ENCODE peak calls at places on chromosomes 1 and 21, in ten cellular contexts. V, L, R, O, X, F, K, I, Z and N are unnamed samples.

GRCh38 chr1:108141604-108142003 is 58.5 kb downstream of the SLC25A24 start:
- DNase-seq in V (no peak), L (no peak), R (no peak), O (no peak), X (no peak), F (no peak), K (no peak), I (no peak), Z (no peak), N (no peak)

GRCh38 chr1:5164155-5164554 is 509.7 kb downstream of the AJAP1 start:
- DNase-seq in V (no peak), L (peak), R (no peak), O (no peak), X (no peak), F (no peak), K (no peak), I (no peak), Z (no peak), N (no peak)

GRCh38 chr1:109773203-109773899 is 9.6 kb upstream of the EPS8L3 start:
- DNase-seq in V (peak), L (peak), R (peak), O (peak), X (peak), F (peak), K (peak), I (peak), Z (peak), N (no peak)

GRCh38 chr1:39788426-39788757 is 273 bp downstream of the BMP8B start:
- DNase-seq in V (no peak), L (no peak), R (no peak), O (no peak), X (no peak), F (no peak), K (no peak), I (no peak), Z (no peak), N (no peak)

GRCh38 chr1:233625510-233625981 is 11.6 kb downstream of the KCNK1 start:
- DNase-seq in V (no peak), L (no peak), R (no peak), O (no peak), X (no peak), F (no peak), K (no peak), I (no peak), Z (no peak), N (no peak)

GRCh38 chr1:8419861-8420260 is 101.9 kb downstream of the SLC45A1 start:
- DNase-seq in V (peak), L (no peak), R (no peak), O (no peak), X (no peak), F (no peak), K (no peak), I (no peak), Z (no peak), N (no peak)

GRCh38 chr21:22691643-22692042 is 1693.4 kb downstream of the NCAM2 start:
- DNase-seq in V (no peak), L (no peak), R (no peak), O (no peak), X (no peak), F (no peak), K (no peak), I (no peak), Z (no peak), N (no peak)

GRCh38 chr1:65687435-65688214 is 105.1 kb upstream of the PDE4B start:
- DNase-seq in V (peak), L (peak), R (peak), O (peak), X (peak), F (peak), K (peak), I (peak), Z (peak), N (peak)

GRCh38 chr21:18524097-18524496 is 120.5 kb upstream of the TMPRSS15 start:
- DNase-seq in V (no peak), L (no peak), R (no peak), O (no peak), X (no peak), F (no peak), K (no peak), I (no peak), Z (no peak), N (no peak)

GRCh38 chr1:86616871-86617270 is 70.0 kb downstream of the CLCA4 start:
- DNase-seq in V (no peak), L (no peak), R (no peak), O (no peak), X (peak), F (no peak), K (no peak), I (no peak), Z (peak), N (no peak)

GRCh38 chr1:86394416-86394815 is 1.7 kb downstream of the ODF2L start:
- DNase-seq in V (no peak), L (no peak), R (no peak), O (no peak), X (no peak), F (no peak), K (no peak), I (no peak), Z (no peak), N (no peak)

GRCh38 chr1:233707153-233707905 is 93.4 kb downstream of the KCNK1 start:
- DNase-seq in V (no peak), L (no peak), R (peak), O (no peak), X (no peak), F (no peak), K (peak), I (no peak), Z (no peak), N (no peak)

GRCh38 chr1:59171788-59172187 is 125.1 kb upstream of the FGGY start:
- DNase-seq in V (no peak), L (no peak), R (no peak), O (no peak), X (no peak), F (no peak), K (no peak), I (no peak), Z (no peak), N (no peak)

GRCh38 chr1:166956057-166956850 is 19.1 kb downstream of the ILDR2 start:
- DNase-seq in V (no peak), L (no peak), R (no peak), O (no peak), X (no peak), F (no peak), K (no peak), I (no peak), Z (no peak), N (no peak)

GRCh38 chr1:78607334-78607927 is 12.8 kb upstream of the IFI44L start:
- DNase-seq in V (no peak), L (no peak), R (peak), O (no peak), X (no peak), F (no peak), K (peak), I (no peak), Z (no peak), N (no peak)

GRCh38 chr1:183148599-183148998 is 37.5 kb upstream of the LAMC2 start:
- DNase-seq in V (no peak), L (no peak), R (no peak), O (no peak), X (no peak), F (no peak), K (no peak), I (no peak), Z (no peak), N (no peak)

GRCh38 chr1:98368995-98369394 is 292.5 kb upstream of the SNX7 start:
- DNase-seq in V (no peak), L (no peak), R (no peak), O (no peak), X (no peak), F (no peak), K (no peak), I (no peak), Z (no peak), N (no peak)

GRCh38 chr1:173190101-173190895 is 16.8 kb downstream of the TNFSF4 start:
- DNase-seq in V (no peak), L (no peak), R (peak), O (no peak), X (no peak), F (no peak), K (no peak), I (no peak), Z (no peak), N (no peak)

GRCh38 chr1:41764608-41765007 is 154.1 kb downstream of the HIVEP3 start:
- DNase-seq in V (no peak), L (no peak), R (peak), O (no peak), X (no peak), F (no peak), K (no peak), I (no peak), Z (peak), N (no peak)

GRCh38 chr1:67834246-67834877 is 1.1 kb upstream of the GNG12 start:
- DNase-seq in V (no peak), L (no peak), R (no peak), O (no peak), X (no peak), F (no peak), K (no peak), I (no peak), Z (no peak), N (no peak)

GRCh38 chr1:98053471-98054366 is 132.9 kb upstream of the DPYD start:
- DNase-seq in V (peak), L (no peak), R (peak), O (peak), X (peak), F (no peak), K (peak), I (peak), Z (peak), N (peak)

GRCh38 chr1:176119549-176119948 is 87.5 kb downstream of the COP1 start:
- DNase-seq in V (no peak), L (no peak), R (peak), O (no peak), X (no peak), F (no peak), K (peak), I (no peak), Z (no peak), N (no peak)

GRCh38 chr1:207362962-207363858 is 41.7 kb downstream of the CD55 start:
- DNase-seq in V (no peak), L (no peak), R (no peak), O (no peak), X (no peak), F (no peak), K (peak), I (no peak), Z (peak), N (no peak)

GRCh38 chr1:32470991-32471694 is 6.3 kb downstream of the ZBTB8B start:
- DNase-seq in V (peak), L (peak), R (no peak), O (no peak), X (no peak), F (no peak), K (no peak), I (no peak), Z (no peak), N (no peak)

GRCh38 chr1:5936621-5937372 is 55.4 kb downstream of the NPHP4 start:
- DNase-seq in V (no peak), L (no peak), R (no peak), O (no peak), X (no peak), F (no peak), K (no peak), I (no peak), Z (no peak), N (no peak)

GRCh38 chr1:10942542-10942912 is 69.9 kb upstream of the TARDBP start:
- DNase-seq in V (no peak), L (no peak), R (no peak), O (no peak), X (no peak), F (no peak), K (no peak), I (no peak), Z (no peak), N (no peak)

GRCh38 chr21:34728479-34728878 is 59.7 kb downstream of the CLIC6 start:
- DNase-seq in V (no peak), L (no peak), R (peak), O (no peak), X (no peak), F (no peak), K (no peak), I (no peak), Z (no peak), N (no peak)

GRCh38 chr1:67313934-67314671 is 6.4 kb downstream of the IL12RB2 start:
- DNase-seq in V (no peak), L (no peak), R (no peak), O (no peak), X (no peak), F (no peak), K (no peak), I (no peak), Z (no peak), N (no peak)

GRCh38 chr1:226135059-226135651 is 51.4 kb downstream of the ACBD3 start:
- DNase-seq in V (peak), L (no peak), R (no peak), O (no peak), X (no peak), F (no peak), K (no peak), I (no peak), Z (no peak), N (no peak)

GRCh38 chr21:38613686-38614085 is 115.4 kb upstream of the ERG start:
- DNase-seq in V (no peak), L (no peak), R (no peak), O (no peak), X (no peak), F (no peak), K (no peak), I (no peak), Z (no peak), N (no peak)

GRCh38 chr1:5369223-5369622 is 623.0 kb downstream of the NPHP4 start:
- DNase-seq in V (no peak), L (no peak), R (no peak), O (no peak), X (no peak), F (no peak), K (no peak), I (no peak), Z (no peak), N (no peak)

GRCh38 chr1:157438236-157439012 is 113.9 kb downstream of the FCRL5 start:
- DNase-seq in V (peak), L (no peak), R (peak), O (no peak), X (no peak), F (no peak), K (no peak), I (no peak), Z (no peak), N (no peak)